ENCODE peak calls at places on chromosome 22, in ten cellular contexts. B is neural progenitor cell, U is uterus, P is choroid plexus epithelial cell, H is fibroblast of lung, V is spleen, J is gastrocnemius medialis, L is mucosa of descending colon, Z is retinal pigment epithelial cell, N is right atrium auricular region. F is an unnamed sample.

GRCh38 chr22:30445438-30445936 is 19.9 kb downstream of the MTFP1 start:
- DNase-seq in B (no peak), U (no peak), P (peak), H (peak), V (no peak), J (no peak), L (no peak), Z (no peak), N (no peak), F (no peak)

GRCh38 chr22:24153353-24153752 is 27.9 kb upstream of the SUSD2 start:
- DNase-seq in B (no peak), U (no peak), P (peak), H (peak), V (peak), J (no peak), L (no peak), Z (no peak), N (no peak), F (no peak)

GRCh38 chr22:22959147-22959827 is 71.7 kb downstream of the IGLL5 start:
- DNase-seq in B (peak), U (peak), P (peak), H (peak), V (peak), J (peak), L (no peak), Z (peak), N (peak), F (no peak)

GRCh38 chr22:42825796-42826195 is 31.3 kb downstream of the ARFGAP3 start:
- DNase-seq in B (no peak), U (no peak), P (no peak), H (no peak), V (no peak), J (no peak), L (no peak), Z (no peak), N (no peak), F (no peak)

GRCh38 chr22:29932121-29932520 is 49.1 kb downstream of the MTMR3 start:
- DNase-seq in B (no peak), U (no peak), P (no peak), H (no peak), V (no peak), J (no peak), L (no peak), Z (no peak), N (no peak), F (no peak)

GRCh38 chr22:30208631-30209603 is 37.6 kb downstream of the LIF start:
- DNase-seq in B (no peak), U (peak), P (peak), H (peak), V (no peak), J (peak), L (peak), Z (no peak), N (peak), F (no peak)

GRCh38 chr22:38657248-38657909 is 941 bp downstream of the CBY1 start:
- DNase-seq in B (peak), U (no peak), P (peak), H (peak), V (peak), J (no peak), L (no peak), Z (no peak), N (no peak), F (no peak)

GRCh38 chr22:38569972-38570840 is at the start of gene DMC1:
- DNase-seq in B (peak), U (peak), P (peak), H (peak), V (peak), J (peak), L (peak), Z (peak), N (peak), F (no peak)

GRCh38 chr22:27252282-27253049 is 549.1 kb downstream of the MN1 start:
- DNase-seq in B (no peak), U (peak), P (peak), H (peak), V (no peak), J (peak), L (no peak), Z (peak), N (peak), F (peak)

GRCh38 chr22:29625090-29625825 is 21.8 kb downstream of the NF2 start:
- DNase-seq in B (peak), U (peak), P (peak), H (peak), V (no peak), J (no peak), L (no peak), Z (no peak), N (peak), F (peak)

GRCh38 chr22:30253205-30253852 is 6.8 kb upstream of the LIF start:
- DNase-seq in B (no peak), U (peak), P (no peak), H (peak), V (no peak), J (peak), L (peak), Z (peak), N (peak), F (no peak)

GRCh38 chr22:36125434-36125833 is 35.1 kb downstream of the APOL3 start:
- DNase-seq in B (no peak), U (no peak), P (no peak), H (no peak), V (no peak), J (no peak), L (no peak), Z (no peak), N (no peak), F (no peak)

GRCh38 chr22:29154364-29155048 is 51.2 kb upstream of the EMID1 start:
- DNase-seq in B (peak), U (peak), P (peak), H (peak), V (peak), J (peak), L (peak), Z (no peak), N (peak), F (no peak)

GRCh38 chr22:42083119-42083518 is 3.6 kb downstream of the SMDT1 start:
- DNase-seq in B (no peak), U (no peak), P (no peak), H (no peak), V (no peak), J (no peak), L (no peak), Z (no peak), N (no peak), F (no peak)

GRCh38 chr22:25955323-25955722 is 213.3 kb downstream of the MYO18B start:
- DNase-seq in B (no peak), U (no peak), P (no peak), H (no peak), V (no peak), J (no peak), L (no peak), Z (no peak), N (no peak), F (no peak)

GRCh38 chr22:28547132-28547842 is 132.4 kb downstream of the TTC28 start:
- DNase-seq in B (no peak), U (no peak), P (peak), H (peak), V (no peak), J (no peak), L (no peak), Z (peak), N (no peak), F (peak)

GRCh38 chr22:33299245-33299956 is 241.2 kb upstream of the SYN3 start:
- DNase-seq in B (peak), U (no peak), P (peak), H (no peak), V (peak), J (no peak), L (no peak), Z (no peak), N (no peak), F (no peak)

GRCh38 chr22:32827061-32827602 is 25.6 kb downstream of the TIMP3 start:
- DNase-seq in B (no peak), U (no peak), P (no peak), H (no peak), V (no peak), J (no peak), L (no peak), Z (no peak), N (no peak), F (no peak)

GRCh38 chr22:35191412-35191811 is 65.9 kb upstream of the HMGXB4 start:
- DNase-seq in B (no peak), U (no peak), P (no peak), H (peak), V (no peak), J (no peak), L (no peak), Z (no peak), N (no peak), F (no peak)

GRCh38 chr22:50173221-50173982 is 2.9 kb downstream of the PANX2 start:
- DNase-seq in B (no peak), U (no peak), P (no peak), H (no peak), V (peak), J (no peak), L (peak), Z (no peak), N (no peak), F (no peak)

GRCh38 chr22:50175191-50175461 is 4.6 kb downstream of the PANX2 start:
- DNase-seq in B (no peak), U (no peak), P (no peak), H (no peak), V (no peak), J (no peak), L (no peak), Z (no peak), N (no peak), F (no peak)

GRCh38 chr22:50173983-50174355 is 3.4 kb downstream of the PANX2 start:
- DNase-seq in B (no peak), U (no peak), P (no peak), H (no peak), V (peak), J (no peak), L (peak), Z (no peak), N (no peak), F (no peak)

GRCh38 chr22:50175921-50176849 is 5.7 kb downstream of the PANX2 start:
- DNase-seq in B (no peak), U (no peak), P (no peak), H (no peak), V (no peak), J (no peak), L (peak), Z (no peak), N (no peak), F (no peak)

DNA sequence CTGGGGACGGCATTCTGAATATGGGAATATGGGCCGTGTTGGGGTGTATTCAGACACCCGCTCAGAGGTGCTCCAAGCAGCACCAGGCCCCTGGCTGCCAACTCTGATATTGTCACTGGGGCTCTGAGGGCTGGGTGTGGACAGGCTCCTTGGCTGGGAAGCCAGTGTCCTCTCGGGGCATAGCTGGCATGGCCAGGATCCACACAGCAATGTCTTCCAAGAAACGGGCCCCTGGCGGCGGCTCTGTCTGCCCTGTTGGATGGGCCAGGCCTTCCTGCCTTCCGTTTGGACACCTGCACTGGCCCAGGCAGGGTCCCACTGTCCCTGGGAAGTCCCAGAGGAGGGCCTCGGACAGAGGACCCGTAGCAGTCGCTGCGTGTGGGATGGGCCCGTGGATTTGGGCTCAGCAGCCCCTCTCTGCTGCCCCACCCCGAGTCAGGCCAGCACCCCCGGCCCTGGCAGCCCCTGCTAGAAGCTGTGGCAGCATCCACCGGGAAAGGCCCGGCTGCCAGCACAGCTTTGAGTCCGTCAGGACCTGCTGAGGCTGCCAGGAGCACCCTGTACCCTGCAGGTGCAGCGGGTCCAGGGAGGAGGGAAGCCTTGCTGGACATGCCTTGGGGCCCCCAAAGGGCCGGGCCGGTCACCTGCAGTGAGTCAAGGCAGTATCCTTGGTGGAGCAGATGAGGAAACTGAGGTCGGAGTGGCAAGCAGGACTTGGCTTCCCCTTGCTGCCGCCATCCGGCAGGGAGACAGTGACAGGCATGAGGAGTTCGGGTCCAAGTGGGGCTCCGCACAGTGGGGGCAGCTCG is 4.1 kb downstream of the PANX2 start:
- DNase-seq in B (no peak), U (no peak), P (no peak), H (no peak), V (peak), J (no peak), L (peak), Z (no peak), N (no peak), F (no peak)
- H3K4me3 ChIP-seq in B (no peak), U (no peak), P (no peak), H (no peak), V (no peak), J (no peak), L (no peak), Z (no peak), N (no peak), F (no peak)

DNA sequence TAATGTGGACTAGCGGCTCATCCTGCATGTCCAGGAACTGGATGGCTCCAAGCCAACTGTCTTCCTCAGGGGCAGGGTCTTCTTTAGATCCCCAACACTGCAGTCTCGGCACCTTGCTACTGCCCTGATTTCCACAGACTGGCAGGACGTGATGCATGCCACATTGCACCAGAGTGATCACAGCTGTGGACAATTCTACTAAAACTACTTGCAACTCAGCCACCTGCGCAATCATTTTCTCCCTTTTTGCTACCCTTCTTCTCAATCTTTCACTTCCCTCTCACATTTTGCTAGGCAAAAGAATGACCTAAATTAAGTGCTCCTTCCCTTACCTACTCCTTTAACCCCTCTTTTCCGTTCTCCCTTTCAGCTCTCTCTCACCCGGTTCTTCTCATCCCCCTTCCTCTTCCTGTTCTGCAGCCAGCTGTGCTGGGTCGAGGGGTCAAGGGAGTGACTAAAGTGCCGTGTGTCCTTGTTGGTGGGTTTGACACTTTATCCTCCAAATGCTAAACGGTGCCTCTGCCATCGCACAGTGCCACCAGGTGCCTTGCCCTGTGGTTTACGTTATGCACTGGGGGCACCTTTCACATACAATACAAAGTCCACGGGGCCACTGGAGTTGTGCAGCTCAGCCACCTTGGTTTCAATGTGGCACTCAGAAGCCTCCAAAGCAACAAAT is 11.5 kb upstream of the PEX26 start:
- DNase-seq in B (no peak), U (no peak), P (no peak), H (no peak), V (peak), J (no peak), L (no peak), Z (no peak), N (no peak), F (no peak)
- H3K4me3 ChIP-seq in B (no peak), U (no peak), P (no peak), H (no peak), V (no peak), J (no peak), L (no peak), Z (no peak), N (no peak), F (no peak)

GRCh38 chr22:45683248-45683647 is 11.6 kb downstream of the ATXN10 start:
- DNase-seq in B (no peak), U (no peak), P (no peak), H (no peak), V (no peak), J (no peak), L (no peak), Z (no peak), N (no peak), F (no peak)

GRCh38 chr22:45683680-45684079 is 12.0 kb downstream of the ATXN10 start:
- DNase-seq in B (no peak), U (no peak), P (no peak), H (no peak), V (no peak), J (no peak), L (no peak), Z (no peak), N (no peak), F (no peak)

GRCh38 chr22:45682069-45682468 is 10.4 kb downstream of the ATXN10 start:
- DNase-seq in B (no peak), U (no peak), P (no peak), H (peak), V (no peak), J (no peak), L (no peak), Z (no peak), N (no peak), F (no peak)

GRCh38 chr22:45678961-45679912 is 7.6 kb downstream of the ATXN10 start:
- DNase-seq in B (no peak), U (no peak), P (no peak), H (peak), V (no peak), J (no peak), L (no peak), Z (no peak), N (no peak), F (peak)

DNA sequence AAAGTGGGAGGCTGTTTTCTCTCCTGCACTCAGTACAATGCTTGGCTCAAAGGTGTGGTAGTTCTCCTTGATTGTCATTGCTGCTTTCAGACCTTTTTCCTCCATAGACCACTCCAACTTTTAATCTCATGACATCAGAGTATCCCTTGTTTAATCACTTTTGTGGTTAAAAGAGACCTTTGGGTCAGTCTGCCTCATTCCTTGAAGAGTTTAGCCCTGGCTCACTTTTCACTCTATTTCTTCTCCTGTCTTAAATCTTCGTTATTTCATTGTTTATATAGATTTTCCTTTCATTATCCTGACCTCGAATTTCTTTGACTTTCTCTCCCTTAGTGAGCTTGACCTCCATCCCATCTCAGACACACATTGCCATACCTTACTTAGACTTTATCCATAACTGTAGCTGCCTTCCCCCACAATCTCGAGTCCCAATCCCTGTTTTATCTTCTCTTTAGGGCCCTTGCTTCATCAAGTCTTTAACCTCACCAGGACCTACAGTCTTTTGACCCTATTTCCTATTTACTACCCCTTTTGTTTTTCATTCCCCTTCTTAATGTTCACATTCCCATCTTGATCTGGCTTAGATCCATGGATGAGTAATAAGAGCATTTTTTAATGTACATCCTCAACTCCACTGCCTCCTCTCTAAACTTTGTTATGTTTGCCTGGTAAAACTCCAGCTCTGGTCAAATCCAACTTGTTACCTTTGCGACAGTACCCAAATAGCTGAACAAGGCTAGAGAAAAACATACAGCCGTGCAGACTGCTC is 9.5 kb downstream of the ATXN10 start:
- DNase-seq in B (no peak), U (no peak), P (peak), H (peak), V (no peak), J (no peak), L (no peak), Z (no peak), N (no peak), F (no peak)
- H3K4me3 ChIP-seq in B (no peak), U (no peak), P (peak), H (peak), V (no peak), J (no peak), L (no peak), Z (no peak), N (no peak), F (no peak)

DNA sequence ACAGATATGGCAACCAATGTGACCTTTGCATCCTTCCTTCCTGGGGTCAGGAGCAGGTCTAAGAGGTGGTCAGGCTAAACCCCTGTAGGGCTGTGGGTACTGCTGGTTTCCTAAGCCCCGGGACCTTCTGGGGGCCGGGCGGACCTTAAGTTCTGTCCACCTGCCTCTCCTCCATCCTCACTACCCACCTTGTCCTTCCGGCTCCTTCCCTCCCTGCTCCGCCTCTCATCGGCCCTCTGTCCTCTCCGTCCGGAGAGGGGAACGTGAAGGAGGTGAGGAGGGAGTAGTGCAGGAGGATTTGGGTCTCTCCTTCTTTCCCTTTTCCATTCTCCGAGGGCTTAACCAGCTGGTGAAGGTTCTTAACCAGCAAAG is 28.3 kb upstream of the PARVB start:
- DNase-seq in B (no peak), U (no peak), P (no peak), H (no peak), V (no peak), J (no peak), L (no peak), Z (no peak), N (no peak), F (no peak)
- H3K4me3 ChIP-seq in B (no peak), U (no peak), P (no peak), H (no peak), V (peak), J (peak), L (no peak), Z (no peak), N (no peak), F (no peak)

GRCh38 chr22:50299724-50300619 is 7.5 kb downstream of the PLXNB2 start:
- DNase-seq in B (peak), U (no peak), P (no peak), H (no peak), V (no peak), J (no peak), L (peak), Z (no peak), N (no peak), F (no peak)
- H3K4me3 ChIP-seq in B (peak), U (peak), P (peak), H (no peak), V (peak), J (peak), L (peak), Z (peak), N (peak), F (peak)

DNA sequence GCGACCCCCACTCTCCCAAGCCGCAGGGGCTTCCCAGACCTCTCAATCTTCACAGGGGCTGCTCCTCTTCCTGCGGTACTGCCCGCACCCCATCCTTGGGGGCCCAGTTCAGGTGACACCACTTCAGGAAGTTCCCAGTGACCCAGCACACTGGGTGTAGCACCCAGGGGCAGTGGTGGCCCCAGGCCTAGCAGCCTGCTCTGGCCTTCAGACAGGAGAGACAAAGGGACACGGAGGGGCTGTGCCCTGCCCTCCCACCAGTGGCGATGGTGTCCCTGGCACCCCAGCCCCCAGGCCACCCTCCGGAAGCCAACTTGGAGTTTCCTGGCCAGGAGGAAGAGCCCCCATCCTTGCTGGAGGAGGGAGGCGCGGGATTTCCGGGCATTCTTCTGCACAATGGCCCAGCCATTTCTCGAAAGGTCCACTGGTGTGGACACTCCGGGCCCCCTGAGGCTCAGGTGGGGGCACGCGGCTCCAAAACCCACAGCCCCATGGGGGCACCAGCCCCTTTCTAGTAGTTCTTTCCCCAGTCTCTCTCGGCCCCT is 978 bp upstream of the CLDN5 start:
- DNase-seq in B (no peak), U (no peak), P (no peak), H (no peak), V (peak), J (no peak), L (no peak), Z (no peak), N (no peak), F (no peak)
- H3K4me3 ChIP-seq in B (peak), U (peak), P (no peak), H (no peak), V (peak), J (peak), L (no peak), Z (no peak), N (peak), F (no peak)

GRCh38 chr22:48098243-48098935 is 1335.9 kb downstream of the TBC1D22A start:
- DNase-seq in B (no peak), U (no peak), P (no peak), H (no peak), V (no peak), J (no peak), L (no peak), Z (no peak), N (no peak), F (no peak)
- H3K4me3 ChIP-seq in B (no peak), U (no peak), P (no peak), H (no peak), V (no peak), J (no peak), L (no peak), Z (no peak), N (no peak), F (no peak)